ENCODE peak calls at places on chromosomes 1 and 21, in seven cellular contexts. One of them, this sample, is unnamed.

GRCh38 chr1:88117597-88117996 is 566.5 kb upstream of the PKN2 start:
- DNase-seq in Calu3: no peak
- DNase-seq in left ventricle myocardium inferior: no peak
- DNase-seq in tibial artery: no peak
- DNase-seq in HFF-Myc: no peak
- DNase-seq in RWPE1: no peak
- DNase-seq in stimulated activated CD8-positive, alpha-beta memory T cell treated with anti-CD3 and anti-CD28 coated beads, Interleukin-15, amount 100 ng/mL, for 24 hours: no peak
- DNase-seq in this sample: no peak

GRCh38 chr1:74396942-74397341 is 115.5 kb downstream of the LRRC53 start:
- DNase-seq in Calu3: no peak
- DNase-seq in HFF-Myc: no peak
- DNase-seq in stimulated activated CD8-positive, alpha-beta memory T cell treated with anti-CD3 and anti-CD28 coated beads, Interleukin-15, amount 100 ng/mL, for 24 hours: no peak
- DNase-seq in left ventricle myocardium inferior: peak; percentile 36
- DNase-seq in RWPE1: no peak
- DNase-seq in tibial artery: peak; percentile 24
- DNase-seq in this sample: peak; percentile 71

GRCh38 chr1:100328133-100328532 is 24.2 kb upstream of the CDC14A start:
- DNase-seq in stimulated activated CD8-positive, alpha-beta memory T cell treated with anti-CD3 and anti-CD28 coated beads, Interleukin-15, amount 100 ng/mL, for 24 hours: no peak
- DNase-seq in RWPE1: no peak
- DNase-seq in Calu3: no peak
- DNase-seq in tibial artery: no peak
- DNase-seq in left ventricle myocardium inferior: no peak
- DNase-seq in HFF-Myc: no peak
- DNase-seq in this sample: no peak

GRCh38 chr1:15835205-15835740 is 12.2 kb upstream of the SPEN start:
- DNase-seq in left ventricle myocardium inferior: no peak
- DNase-seq in tibial artery: no peak
- DNase-seq in stimulated activated CD8-positive, alpha-beta memory T cell treated with anti-CD3 and anti-CD28 coated beads, Interleukin-15, amount 100 ng/mL, for 24 hours: peak; percentile 32
- DNase-seq in HFF-Myc: no peak
- DNase-seq in Calu3: no peak
- DNase-seq in RWPE1: no peak
- DNase-seq in this sample: no peak

GRCh38 chr1:63868220-63868897 is 94.5 kb downstream of the ROR1 start:
- DNase-seq in Calu3: no peak
- DNase-seq in stimulated activated CD8-positive, alpha-beta memory T cell treated with anti-CD3 and anti-CD28 coated beads, Interleukin-15, amount 100 ng/mL, for 24 hours: no peak
- DNase-seq in HFF-Myc: no peak
- DNase-seq in left ventricle myocardium inferior: no peak
- DNase-seq in tibial artery: peak; percentile 32
- DNase-seq in RWPE1: peak; percentile 70
- DNase-seq in this sample: no peak

GRCh38 chr1:9494936-9495758 is 44.1 kb upstream of the SLC25A33 start:
- DNase-seq in stimulated activated CD8-positive, alpha-beta memory T cell treated with anti-CD3 and anti-CD28 coated beads, Interleukin-15, amount 100 ng/mL, for 24 hours: peak; percentile 51
- DNase-seq in RWPE1: peak; percentile 51
- DNase-seq in left ventricle myocardium inferior: peak; percentile 47
- DNase-seq in Calu3: peak; percentile 58
- DNase-seq in tibial artery: no peak
- DNase-seq in HFF-Myc: no peak
- DNase-seq in this sample: peak; percentile 64

GRCh38 chr1:203263496-203263895 is 34.0 kb upstream of the CHIT1 start:
- DNase-seq in Calu3: no peak
- DNase-seq in HFF-Myc: no peak
- DNase-seq in left ventricle myocardium inferior: no peak
- DNase-seq in RWPE1: no peak
- DNase-seq in stimulated activated CD8-positive, alpha-beta memory T cell treated with anti-CD3 and anti-CD28 coated beads, Interleukin-15, amount 100 ng/mL, for 24 hours: no peak
- DNase-seq in tibial artery: no peak
- DNase-seq in this sample: no peak

GRCh38 chr1:239765163-239765562 is 326.5 kb upstream of the FMN2 start:
- DNase-seq in left ventricle myocardium inferior: no peak
- DNase-seq in Calu3: no peak
- DNase-seq in HFF-Myc: no peak
- DNase-seq in tibial artery: no peak
- DNase-seq in stimulated activated CD8-positive, alpha-beta memory T cell treated with anti-CD3 and anti-CD28 coated beads, Interleukin-15, amount 100 ng/mL, for 24 hours: no peak
- DNase-seq in RWPE1: no peak
- DNase-seq in this sample: no peak

GRCh38 chr1:212470059-212470458 is 37.3 kb downstream of the NENF start:
- DNase-seq in Calu3: peak; percentile 83
- DNase-seq in HFF-Myc: peak; percentile 62
- DNase-seq in left ventricle myocardium inferior: peak; percentile 71
- DNase-seq in stimulated activated CD8-positive, alpha-beta memory T cell treated with anti-CD3 and anti-CD28 coated beads, Interleukin-15, amount 100 ng/mL, for 24 hours: no peak
- DNase-seq in RWPE1: peak; percentile 71
- DNase-seq in tibial artery: peak; percentile 96
- DNase-seq in this sample: peak; percentile 79

GRCh38 chr1:8607906-8608305 is 209.5 kb downstream of the RERE start:
- DNase-seq in HFF-Myc: no peak
- DNase-seq in RWPE1: no peak
- DNase-seq in left ventricle myocardium inferior: no peak
- DNase-seq in stimulated activated CD8-positive, alpha-beta memory T cell treated with anti-CD3 and anti-CD28 coated beads, Interleukin-15, amount 100 ng/mL, for 24 hours: no peak
- DNase-seq in Calu3: peak; percentile 5
- DNase-seq in tibial artery: no peak
- DNase-seq in this sample: no peak

GRCh38 chr1:60657926-60658325 is 424.4 kb upstream of the NFIA start:
- DNase-seq in HFF-Myc: no peak
- DNase-seq in left ventricle myocardium inferior: no peak
- DNase-seq in tibial artery: no peak
- DNase-seq in stimulated activated CD8-positive, alpha-beta memory T cell treated with anti-CD3 and anti-CD28 coated beads, Interleukin-15, amount 100 ng/mL, for 24 hours: no peak
- DNase-seq in Calu3: no peak
- DNase-seq in RWPE1: no peak
- DNase-seq in this sample: no peak

GRCh38 chr1:18951818-18952391 is 4.6 kb downstream of the IFFO2 start:
- DNase-seq in tibial artery: no peak
- DNase-seq in HFF-Myc: no peak
- DNase-seq in stimulated activated CD8-positive, alpha-beta memory T cell treated with anti-CD3 and anti-CD28 coated beads, Interleukin-15, amount 100 ng/mL, for 24 hours: no peak
- DNase-seq in RWPE1: no peak
- DNase-seq in left ventricle myocardium inferior: no peak
- DNase-seq in Calu3: no peak
- DNase-seq in this sample: no peak

GRCh38 chr21:45640001-45640887 is 3.3 kb upstream of the PCBP3 start:
- DNase-seq in Calu3: no peak
- DNase-seq in HFF-Myc: no peak
- DNase-seq in stimulated activated CD8-positive, alpha-beta memory T cell treated with anti-CD3 and anti-CD28 coated beads, Interleukin-15, amount 100 ng/mL, for 24 hours: no peak
- DNase-seq in tibial artery: no peak
- DNase-seq in left ventricle myocardium inferior: no peak
- DNase-seq in RWPE1: no peak
- DNase-seq in this sample: no peak

GRCh38 chr1:53826367-53826766 is 11.7 kb downstream of the NDC1 start:
- DNase-seq in HFF-Myc: peak; percentile 17
- DNase-seq in stimulated activated CD8-positive, alpha-beta memory T cell treated with anti-CD3 and anti-CD28 coated beads, Interleukin-15, amount 100 ng/mL, for 24 hours: no peak
- DNase-seq in Calu3: no peak
- DNase-seq in RWPE1: no peak
- DNase-seq in left ventricle myocardium inferior: no peak
- DNase-seq in tibial artery: no peak
- DNase-seq in this sample: no peak

GRCh38 chr1:43509740-43510375 is 20.8 kb upstream of the PTPRF start:
- DNase-seq in left ventricle myocardium inferior: no peak
- DNase-seq in Calu3: no peak
- DNase-seq in stimulated activated CD8-positive, alpha-beta memory T cell treated with anti-CD3 and anti-CD28 coated beads, Interleukin-15, amount 100 ng/mL, for 24 hours: no peak
- DNase-seq in tibial artery: no peak
- DNase-seq in HFF-Myc: no peak
- DNase-seq in RWPE1: peak; percentile 53
- DNase-seq in this sample: no peak

GRCh38 chr1:84598846-84599741 is 24.9 kb upstream of the CTBS start:
- DNase-seq in HFF-Myc: no peak
- DNase-seq in Calu3: no peak
- DNase-seq in tibial artery: no peak
- DNase-seq in left ventricle myocardium inferior: no peak
- DNase-seq in stimulated activated CD8-positive, alpha-beta memory T cell treated with anti-CD3 and anti-CD28 coated beads, Interleukin-15, amount 100 ng/mL, for 24 hours: no peak
- DNase-seq in RWPE1: peak; percentile 52
- DNase-seq in this sample: no peak

GRCh38 chr1:68409426-68409825 is 40.3 kb downstream of the RPE65 start:
- DNase-seq in Calu3: no peak
- DNase-seq in RWPE1: no peak
- DNase-seq in HFF-Myc: no peak
- DNase-seq in left ventricle myocardium inferior: no peak
- DNase-seq in stimulated activated CD8-positive, alpha-beta memory T cell treated with anti-CD3 and anti-CD28 coated beads, Interleukin-15, amount 100 ng/mL, for 24 hours: no peak
- DNase-seq in tibial artery: no peak
- DNase-seq in this sample: no peak

GRCh38 chr1:226548281-226549093 is at the start of gene STUM:
- DNase-seq in RWPE1: peak; percentile 73
- DNase-seq in tibial artery: no peak
- DNase-seq in HFF-Myc: no peak
- DNase-seq in Calu3: peak; percentile 46
- DNase-seq in stimulated activated CD8-positive, alpha-beta memory T cell treated with anti-CD3 and anti-CD28 coated beads, Interleukin-15, amount 100 ng/mL, for 24 hours: no peak
- DNase-seq in left ventricle myocardium inferior: peak; percentile 35
- DNase-seq in this sample: peak; percentile 34

GRCh38 chr1:232378266-232379041 is 251.5 kb downstream of the SIPA1L2 start:
- DNase-seq in RWPE1: no peak
- DNase-seq in left ventricle myocardium inferior: no peak
- DNase-seq in HFF-Myc: no peak
- DNase-seq in stimulated activated CD8-positive, alpha-beta memory T cell treated with anti-CD3 and anti-CD28 coated beads, Interleukin-15, amount 100 ng/mL, for 24 hours: no peak
- DNase-seq in Calu3: no peak
- DNase-seq in tibial artery: no peak
- DNase-seq in this sample: no peak

GRCh38 chr21:45504516-45505415 is 37.5 kb downstream of the SLC19A1 start:
- DNase-seq in tibial artery: no peak
- DNase-seq in HFF-Myc: no peak
- DNase-seq in Calu3: no peak
- DNase-seq in left ventricle myocardium inferior: peak; percentile 14
- DNase-seq in stimulated activated CD8-positive, alpha-beta memory T cell treated with anti-CD3 and anti-CD28 coated beads, Interleukin-15, amount 100 ng/mL, for 24 hours: no peak
- DNase-seq in RWPE1: no peak
- DNase-seq in this sample: peak; percentile 13

GRCh38 chr21:32574946-32575925 is 10.1 kb downstream of the TCP10L start:
- DNase-seq in stimulated activated CD8-positive, alpha-beta memory T cell treated with anti-CD3 and anti-CD28 coated beads, Interleukin-15, amount 100 ng/mL, for 24 hours: no peak
- DNase-seq in RWPE1: no peak
- DNase-seq in Calu3: no peak
- DNase-seq in tibial artery: no peak
- DNase-seq in left ventricle myocardium inferior: no peak
- DNase-seq in HFF-Myc: no peak
- DNase-seq in this sample: no peak

GRCh38 chr1:34926156-34926555 is 3.3 kb downstream of the DLGAP3 start:
- DNase-seq in stimulated activated CD8-positive, alpha-beta memory T cell treated with anti-CD3 and anti-CD28 coated beads, Interleukin-15, amount 100 ng/mL, for 24 hours: no peak
- DNase-seq in tibial artery: no peak
- DNase-seq in Calu3: no peak
- DNase-seq in left ventricle myocardium inferior: no peak
- DNase-seq in RWPE1: no peak
- DNase-seq in HFF-Myc: no peak
- DNase-seq in this sample: no peak

GRCh38 chr1:204065174-204065985 is 7.5 kb upstream of the SOX13 start:
- DNase-seq in RWPE1: peak; percentile 58
- DNase-seq in HFF-Myc: no peak
- DNase-seq in Calu3: peak; percentile 56
- DNase-seq in left ventricle myocardium inferior: peak; percentile 64
- DNase-seq in tibial artery: no peak
- DNase-seq in stimulated activated CD8-positive, alpha-beta memory T cell treated with anti-CD3 and anti-CD28 coated beads, Interleukin-15, amount 100 ng/mL, for 24 hours: no peak
- DNase-seq in this sample: peak; percentile 61

GRCh38 chr21:28781602-28782274 is 210.9 kb downstream of the LTN1 start:
- DNase-seq in tibial artery: no peak
- DNase-seq in stimulated activated CD8-positive, alpha-beta memory T cell treated with anti-CD3 and anti-CD28 coated beads, Interleukin-15, amount 100 ng/mL, for 24 hours: no peak
- DNase-seq in HFF-Myc: no peak
- DNase-seq in Calu3: no peak
- DNase-seq in RWPE1: peak; percentile 31
- DNase-seq in left ventricle myocardium inferior: no peak
- DNase-seq in this sample: no peak

GRCh38 chr1:18830596-18830995 is 28.9 kb downstream of the TAS1R2 start:
- DNase-seq in RWPE1: no peak
- DNase-seq in HFF-Myc: no peak
- DNase-seq in left ventricle myocardium inferior: no peak
- DNase-seq in Calu3: no peak
- DNase-seq in tibial artery: no peak
- DNase-seq in stimulated activated CD8-positive, alpha-beta memory T cell treated with anti-CD3 and anti-CD28 coated beads, Interleukin-15, amount 100 ng/mL, for 24 hours: no peak
- DNase-seq in this sample: no peak

GRCh38 chr1:196655037-196655436 is 3.2 kb downstream of the CFH start:
- DNase-seq in HFF-Myc: no peak
- DNase-seq in RWPE1: no peak
- DNase-seq in Calu3: no peak
- DNase-seq in left ventricle myocardium inferior: no peak
- DNase-seq in stimulated activated CD8-positive, alpha-beta memory T cell treated with anti-CD3 and anti-CD28 coated beads, Interleukin-15, amount 100 ng/mL, for 24 hours: no peak
- DNase-seq in tibial artery: no peak
- DNase-seq in this sample: no peak

GRCh38 chr1:152457561-152457960 is 43.5 kb upstream of the CRNN start:
- DNase-seq in RWPE1: no peak
- DNase-seq in left ventricle myocardium inferior: no peak
- DNase-seq in tibial artery: no peak
- DNase-seq in HFF-Myc: no peak
- DNase-seq in Calu3: no peak
- DNase-seq in stimulated activated CD8-positive, alpha-beta memory T cell treated with anti-CD3 and anti-CD28 coated beads, Interleukin-15, amount 100 ng/mL, for 24 hours: no peak
- DNase-seq in this sample: no peak

GRCh38 chr1:157170677-157171515 is 32.7 kb upstream of the ETV3 start:
- DNase-seq in left ventricle myocardium inferior: no peak
- DNase-seq in tibial artery: peak; percentile 27
- DNase-seq in Calu3: peak; percentile 86
- DNase-seq in HFF-Myc: no peak
- DNase-seq in stimulated activated CD8-positive, alpha-beta memory T cell treated with anti-CD3 and anti-CD28 coated beads, Interleukin-15, amount 100 ng/mL, for 24 hours: no peak
- DNase-seq in RWPE1: peak; percentile 26
- DNase-seq in this sample: no peak

GRCh38 chr1:150889650-150890416 is 2.9 kb downstream of the CTXND2 start:
- DNase-seq in left ventricle myocardium inferior: no peak
- DNase-seq in HFF-Myc: no peak
- DNase-seq in RWPE1: no peak
- DNase-seq in Calu3: no peak
- DNase-seq in stimulated activated CD8-positive, alpha-beta memory T cell treated with anti-CD3 and anti-CD28 coated beads, Interleukin-15, amount 100 ng/mL, for 24 hours: no peak
- DNase-seq in tibial artery: no peak
- DNase-seq in this sample: no peak

GRCh38 chr1:97599447-97599846 is 321.4 kb downstream of the DPYD start:
- DNase-seq in RWPE1: no peak
- DNase-seq in stimulated activated CD8-positive, alpha-beta memory T cell treated with anti-CD3 and anti-CD28 coated beads, Interleukin-15, amount 100 ng/mL, for 24 hours: no peak
- DNase-seq in tibial artery: no peak
- DNase-seq in Calu3: no peak
- DNase-seq in HFF-Myc: no peak
- DNase-seq in left ventricle myocardium inferior: no peak
- DNase-seq in this sample: no peak

GRCh38 chr1:59128239-59128736 is 168.6 kb upstream of the FGGY start:
- DNase-seq in Calu3: no peak
- DNase-seq in stimulated activated CD8-positive, alpha-beta memory T cell treated with anti-CD3 and anti-CD28 coated beads, Interleukin-15, amount 100 ng/mL, for 24 hours: no peak
- DNase-seq in HFF-Myc: no peak
- DNase-seq in left ventricle myocardium inferior: no peak
- DNase-seq in tibial artery: no peak
- DNase-seq in RWPE1: peak; percentile 25
- DNase-seq in this sample: no peak

GRCh38 chr21:26881504-26882228 is 36.5 kb upstream of the ADAMTS1 start:
- DNase-seq in RWPE1: no peak
- DNase-seq in tibial artery: no peak
- DNase-seq in stimulated activated CD8-positive, alpha-beta memory T cell treated with anti-CD3 and anti-CD28 coated beads, Interleukin-15, amount 100 ng/mL, for 24 hours: no peak
- DNase-seq in Calu3: no peak
- DNase-seq in HFF-Myc: peak; percentile 7
- DNase-seq in left ventricle myocardium inferior: no peak
- DNase-seq in this sample: no peak

GRCh38 chr1:62597281-62597680 is at the start of gene ANGPTL3:
- DNase-seq in Calu3: no peak
- DNase-seq in HFF-Myc: no peak
- DNase-seq in left ventricle myocardium inferior: no peak
- DNase-seq in RWPE1: no peak
- DNase-seq in tibial artery: no peak
- DNase-seq in stimulated activated CD8-positive, alpha-beta memory T cell treated with anti-CD3 and anti-CD28 coated beads, Interleukin-15, amount 100 ng/mL, for 24 hours: no peak
- DNase-seq in this sample: no peak

This sample was measured in ovary.